ENCODE peak calls at places on chromosomes 7 and 10, in four cellular contexts. J is HepG2, Z is H1, Y is GM12878. S is an unnamed sample.

GRCh38 chr7:114691605-114692004 is 230.3 kb upstream of the MDFIC start:
- DNase-seq in Z (no peak), Y (no peak), J (no peak), S (no peak)

GRCh38 chr7:14714161-14714728 is 188.3 kb downstream of the DGKB start:
- DNase-seq in Y (peak; percentile 73), J (no peak), Z (no peak), S (no peak)

GRCh38 chr7:46909601-46910051 is 672.3 kb downstream of the TNS3 start:
- DNase-seq in J (no peak), Z (no peak), Y (no peak), S (no peak)

GRCh38 chr10:8568401-8568800 is 513.9 kb downstream of the GATA3 start:
- DNase-seq in Z (no peak), J (no peak), Y (no peak), S (no peak)

GRCh38 chr10:7625009-7625408 is 41.8 kb downstream of the ITIH5 start:
- DNase-seq in Y (no peak), J (no peak), Z (no peak), S (no peak)

GRCh38 chr10:95176101-95176500 is 17.9 kb upstream of the ACSM6 start:
- DNase-seq in Z (no peak), Y (no peak), J (no peak), S (no peak)

GRCh38 chr7:100682228-100682741 is 8.7 kb downstream of the GNB2 start:
- DNase-seq in Z (no peak), J (no peak), Y (no peak), S (no peak)

GRCh38 chr7:94620703-94621118 is 35.2 kb downstream of the SGCE start:
- DNase-seq in J (peak; percentile 82), Z (no peak), Y (peak; percentile 89), S (no peak)

GRCh38 chr10:76205361-76205760 is 773.9 kb downstream of the LRMDA start:
- DNase-seq in J (no peak), Z (no peak), Y (no peak), S (no peak)

GRCh38 chr10:91036807-91037405 is 116.0 kb upstream of the ANKRD1 start:
- DNase-seq in Z (no peak), J (no peak), Y (no peak), S (no peak)

GRCh38 chr10:34905200-34905927 is 90.3 kb upstream of the PARD3 start:
- DNase-seq in J (no peak), Z (peak; percentile 58), Y (no peak), S (no peak)

GRCh38 chr7:102836206-102836938 is 76.4 kb upstream of the LRRC17 start:
- DNase-seq in Y (no peak), J (no peak), Z (no peak), S (no peak)

GRCh38 chr7:136033413-136034031 is 56.4 kb upstream of the MTPN start:
- DNase-seq in Y (no peak), J (no peak), Z (no peak), S (no peak)

GRCh38 chr10:43396061-43396927 is 12.7 kb downstream of the HNRNPF start:
- DNase-seq in J (peak; percentile 79), Y (no peak), Z (peak; percentile 85), S (peak; percentile 79)

GRCh38 chr7:7639847-7640220 is 718 bp upstream of the UMAD1 start:
- DNase-seq in Z (no peak), Y (peak; percentile 27), J (peak; percentile 11), S (peak; percentile 14)

GRCh38 chr7:105916603-105917002 is 40.2 kb upstream of the ATXN7L1 start:
- DNase-seq in J (no peak), Z (no peak), Y (no peak), S (no peak)

GRCh38 chr10:123993534-123994416 is 99.6 kb downstream of the CHST15 start:
- DNase-seq in J (no peak), Z (no peak), Y (no peak), S (no peak)

GRCh38 chr10:25522946-25523608 is 348.3 kb downstream of the GPR158 start:
- DNase-seq in J (no peak), Z (peak; percentile 85), Y (no peak), S (peak; percentile 16)

GRCh38 chr10:30422981-30423654 is 10.9 kb upstream of the MAP3K8 start:
- DNase-seq in J (peak; percentile 89), Y (no peak), Z (no peak), S (no peak)

DNA sequence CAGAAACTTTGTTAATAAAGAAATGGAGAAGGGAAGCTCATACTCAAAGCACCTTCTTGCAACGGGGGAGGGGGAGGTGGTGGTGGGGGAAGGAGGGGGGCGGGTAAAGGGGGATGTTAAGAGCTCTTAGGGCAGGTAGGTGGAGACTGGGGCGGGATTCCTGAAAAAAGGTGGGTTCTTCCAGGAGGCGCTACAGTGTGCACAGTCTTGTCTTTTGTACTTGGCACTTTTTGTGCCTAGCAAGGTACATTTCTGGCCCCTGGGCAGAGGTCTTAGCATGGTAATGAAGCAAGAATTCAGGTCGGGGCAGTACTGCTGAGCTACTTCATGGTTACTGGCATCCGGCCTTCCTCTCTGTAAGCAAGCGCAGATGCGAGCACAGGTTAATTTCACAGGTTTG is 15.2 kb upstream of the LAMB4 start:
- DNase-seq in Z (peak; percentile 50), J (no peak), Y (no peak), S (no peak)
- TF ChIP-seq SP1 in Z (no peak), J (no peak), Y (no peak), S (no peak)

GRCh38 chr10:113041841-113042745 is 92.0 kb downstream of the TCF7L2 start:
- DNase-seq in Z (no peak), Y (no peak), J (no peak), S (no peak)
- TF ChIP-seq SUZ12 in Z (no peak), Y (no peak), J (no peak), S (no peak)

DNA sequence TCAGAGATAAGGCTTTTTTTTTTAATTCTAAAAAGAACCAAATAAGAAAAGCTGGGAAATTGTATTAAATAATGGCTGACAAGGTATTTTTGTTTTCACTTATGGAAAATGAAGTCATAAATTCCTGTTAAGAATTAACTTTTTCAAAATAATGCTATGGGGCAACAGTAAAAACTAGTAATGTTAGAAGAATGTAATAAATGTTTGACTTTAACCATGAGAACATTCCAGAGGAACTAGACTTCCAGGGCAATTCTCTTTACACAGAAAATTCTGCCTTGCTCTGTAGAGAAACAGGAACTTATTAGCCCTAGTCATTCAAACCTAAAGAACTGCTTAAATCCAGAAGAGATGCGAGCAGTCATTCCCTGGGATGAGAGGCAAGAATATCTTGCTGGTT is 571.1 kb downstream of the IPMK start:
- DNase-seq in Y (no peak), Z (no peak), J (peak; percentile 10), S (no peak)
- TF ChIP-seq SP1 in Y (no peak), Z (no peak), J (no peak), S (no peak)

DNA sequence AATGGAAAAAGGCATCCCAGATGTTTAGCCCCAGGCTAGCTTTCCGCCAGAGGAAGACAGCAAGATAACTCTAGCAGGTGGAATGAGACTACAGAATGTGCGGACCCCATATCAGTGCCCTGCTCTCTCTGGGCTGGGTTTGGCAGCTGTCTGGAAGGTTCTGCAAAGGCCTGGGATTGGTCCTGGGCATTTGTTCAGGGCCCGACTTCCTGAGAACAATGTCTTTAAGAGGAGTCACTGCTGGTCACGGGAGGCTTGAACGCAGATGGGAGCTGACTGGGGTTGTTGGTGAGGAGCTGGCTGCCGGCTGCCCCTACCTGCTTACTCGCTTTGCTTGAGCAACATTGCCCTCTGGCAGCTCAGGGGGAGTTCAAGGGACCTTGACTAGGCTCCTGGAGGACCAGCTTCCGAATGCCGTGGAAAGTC is 130.6 kb upstream of the BTBD16 start:
- DNase-seq in J (no peak), Y (no peak), Z (no peak), S (no peak)
- TF ChIP-seq SUZ12 in J (no peak), Y (no peak), Z (no peak), S (no peak)

GRCh38 chr7:29309041-29309860 is 114.7 kb downstream of the CHN2 start:
- DNase-seq in Y (no peak), Z (no peak), J (peak; percentile 28), S (no peak)

GRCh38 chr7:29308424-29308823 is 113.8 kb downstream of the CHN2 start:
- DNase-seq in Y (no peak), Z (no peak), J (no peak), S (no peak)

GRCh38 chr7:29311314-29311713 is 116.7 kb downstream of the CHN2 start:
- DNase-seq in Y (no peak), Z (no peak), J (no peak), S (no peak)

GRCh38 chr7:29314148-29314547 is 119.6 kb downstream of the CHN2 start:
- DNase-seq in Z (no peak), J (no peak), Y (no peak), S (no peak)

GRCh38 chr7:29310625-29311024 is 116.0 kb downstream of the CHN2 start:
- DNase-seq in Y (no peak), J (no peak), Z (no peak), S (no peak)
- TF ChIP-seq SP1 in Y (no peak), J (no peak), Z (no peak), S (no peak)

GRCh38 chr7:82469207-82469606 is 25.6 kb upstream of the CACNA2D1 start:
- DNase-seq in Y (no peak), Z (no peak), J (no peak), S (no peak)
- TF ChIP-seq SUZ12 in Y (no peak), Z (no peak), J (no peak), S (no peak)

S was measured in HEK293T.